ENCODE peak calls at places on chromosomes 7 and 10, in five cellular contexts. F is fibroblast of the aortic adventitia, N is Calu3, J is astrocyte of the spinal cord, M is hepatocyte. B is an unnamed sample.

GRCh38 chr7:151804756-151805503 is 72.0 kb downstream of the PRKAG2 start:
- DNase-seq in M (no peak), J (no peak), F (no peak), N (no peak), B (no peak)

GRCh38 chr7:74579800-74580685 is 77.5 kb upstream of the GTF2I start:
- DNase-seq in F (peak), M (peak), J (no peak), N (peak), B (peak)

GRCh38 chr7:41103331-41103730 is 599.6 kb downstream of the INHBA start:
- DNase-seq in F (peak), M (no peak), J (no peak), N (no peak), B (no peak)

GRCh38 chr10:92740762-92741161 is 51.0 kb downstream of the HHEX start:
- DNase-seq in J (no peak), M (no peak), N (no peak), F (peak), B (no peak)

GRCh38 chr10:104589871-104590270 is 51.2 kb upstream of the SORCS3 start:
- DNase-seq in F (no peak), M (no peak), J (peak), N (no peak), B (peak)

GRCh38 chr10:100569687-100570517 is 34.2 kb downstream of the HIF1AN start:
- DNase-seq in N (no peak), M (no peak), F (no peak), J (no peak), B (no peak)

GRCh38 chr7:139737221-139738100 is 40.3 kb downstream of the HIPK2 start:
- DNase-seq in F (peak), J (peak), M (no peak), N (no peak), B (no peak)

GRCh38 chr7:51639661-51640340 is 323.2 kb upstream of the COBL start:
- DNase-seq in J (peak), F (no peak), N (no peak), M (no peak), B (no peak)

GRCh38 chr7:78479348-78479747 is 680.8 kb downstream of the PHTF2 start:
- DNase-seq in M (no peak), F (no peak), J (no peak), N (no peak), B (peak)

GRCh38 chr7:50851451-50851850 is 68.8 kb upstream of the GRB10 start:
- DNase-seq in N (peak), M (no peak), J (peak), F (peak), B (no peak)

GRCh38 chr7:50793115-50793946 is 10.6 kb upstream of the GRB10 start:
- DNase-seq in F (peak), N (peak), M (peak), J (peak), B (peak)

GRCh38 chr10:73893386-73893785 is 17.5 kb upstream of the PLAU start:
- DNase-seq in J (no peak), F (no peak), N (no peak), M (no peak), B (no peak)

GRCh38 chr10:125707852-125708468 is 11.5 kb upstream of the EDRF1 start:
- DNase-seq in N (no peak), F (peak), M (peak), J (peak), B (peak)

GRCh38 chr7:119351320-119351719 is 921.7 kb upstream of the KCND2 start:
- DNase-seq in J (no peak), N (no peak), M (no peak), F (no peak), B (no peak)

GRCh38 chr7:130721486-130722277 is 12.3 kb downstream of the KLF14 start:
- DNase-seq in M (peak), F (peak), J (peak), N (peak), B (peak)

GRCh38 chr7:106065560-106066500 is 46.3 kb downstream of the SYPL1 start:
- DNase-seq in F (no peak), N (no peak), J (peak), M (no peak), B (no peak)

GRCh38 chr7:5636914-5637313 is 144.5 kb downstream of the RNF216 start:
- DNase-seq in J (peak), N (no peak), M (peak), F (peak), B (no peak)

GRCh38 chr7:77727936-77728701 is 31.9 kb downstream of the RSBN1L start:
- DNase-seq in M (peak), J (peak), F (peak), N (no peak), B (peak)

GRCh38 chr10:47370878-47371277 is 13.2 kb downstream of the ZNF488 start:
- DNase-seq in N (no peak), M (no peak), J (no peak), F (no peak), B (no peak)

GRCh38 chr7:47373871-47374451 is 207.9 kb downstream of the TNS3 start:
- DNase-seq in J (no peak), N (no peak), M (no peak), F (no peak), B (no peak)

GRCh38 chr10:58385784-58386112 is 538 bp downstream of the TFAM start:
- DNase-seq in F (peak), N (peak), J (peak), M (peak), B (peak)

GRCh38 chr10:15305634-15306033 is 65.5 kb downstream of the FAM171A1 start:
- DNase-seq in J (no peak), N (no peak), F (no peak), M (no peak), B (no peak)

GRCh38 chr10:74332398-74332797 is 181.4 kb downstream of the ADK start:
- DNase-seq in M (no peak), J (peak), N (no peak), F (peak), B (no peak)

GRCh38 chr10:31004611-31005193 is 27.0 kb downstream of the ZNF438 start:
- DNase-seq in J (peak), M (no peak), F (peak), N (no peak), B (no peak)

GRCh38 chr10:97400665-97401454 is at the start of gene RRP12:
- DNase-seq in N (peak), F (peak), J (peak), M (peak), B (peak)

GRCh38 chr7:24781106-24781505 is 23.8 kb upstream of the GSDME start:
- DNase-seq in M (no peak), F (no peak), N (no peak), J (no peak), B (no peak)

GRCh38 chr7:18976715-18977466 is 140.5 kb downstream of the TWIST1 start:
- DNase-seq in N (no peak), J (no peak), F (no peak), M (no peak), B (peak)

GRCh38 chr7:111919690-111920179 is 286.5 kb downstream of the DOCK4 start:
- DNase-seq in N (no peak), F (peak), M (no peak), J (peak), B (no peak)

GRCh38 chr7:17302575-17303142 is 4.2 kb downstream of the AHR start:
- DNase-seq in F (peak), M (peak), N (no peak), J (peak), B (peak)

GRCh38 chr7:35436452-35436851 is 182.6 kb upstream of the TBX20 start:
- DNase-seq in F (no peak), J (no peak), N (no peak), M (no peak), B (no peak)

GRCh38 chr7:98821348-98821747 is 48.5 kb downstream of the TMEM130 start:
- DNase-seq in M (no peak), N (no peak), J (no peak), F (no peak), B (no peak)

GRCh38 chr10:14653271-14654161 is 121.2 kb downstream of the FAM107B start:
- DNase-seq in J (peak), N (peak), F (peak), M (peak), B (no peak)

GRCh38 chr10:87761892-87762291 is 56.1 kb downstream of the ATAD1 start:
- DNase-seq in M (peak), J (peak), F (peak), N (peak), B (peak)

GRCh38 chr10:54985732-54986131 is 184.7 kb upstream of the PCDH15 start:
- DNase-seq in J (peak), N (no peak), F (no peak), M (peak), B (peak)

DNA sequence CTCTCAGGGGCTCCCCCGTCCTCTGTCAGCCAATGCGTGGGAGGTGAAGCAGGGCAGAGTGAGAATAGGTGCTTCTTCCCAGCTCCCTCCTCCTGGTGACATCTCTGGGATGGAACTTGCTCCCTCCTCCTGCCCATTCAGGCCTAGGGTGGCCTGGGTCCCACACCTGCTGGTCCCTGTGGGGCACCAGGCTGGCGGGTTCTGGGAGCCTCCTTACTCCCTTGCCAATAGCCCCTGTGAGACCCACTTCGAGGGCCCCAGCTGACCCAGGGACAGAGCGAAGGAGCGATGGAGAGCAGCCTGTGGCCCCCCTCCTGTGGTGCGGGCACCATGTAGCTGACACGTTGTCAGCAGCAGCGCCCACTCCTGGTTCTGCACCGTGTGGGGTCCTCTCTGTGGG is 512.6 kb downstream of the GLRX3 start:
- DNase-seq in M (no peak), J (no peak), N (no peak), F (no peak), B (no peak)
- TF ChIP-seq CTCF in M (no peak), J (no peak), N (no peak), F (no peak), B (no peak)

GRCh38 chr7:132154248-132154647 is 422.0 kb downstream of the PLXNA4 start:
- DNase-seq in N (no peak), F (no peak), J (no peak), M (no peak), B (no peak)
- TF ChIP-seq CTCF in N (no peak), F (no peak), J (no peak), M (no peak), B (no peak)

DNA sequence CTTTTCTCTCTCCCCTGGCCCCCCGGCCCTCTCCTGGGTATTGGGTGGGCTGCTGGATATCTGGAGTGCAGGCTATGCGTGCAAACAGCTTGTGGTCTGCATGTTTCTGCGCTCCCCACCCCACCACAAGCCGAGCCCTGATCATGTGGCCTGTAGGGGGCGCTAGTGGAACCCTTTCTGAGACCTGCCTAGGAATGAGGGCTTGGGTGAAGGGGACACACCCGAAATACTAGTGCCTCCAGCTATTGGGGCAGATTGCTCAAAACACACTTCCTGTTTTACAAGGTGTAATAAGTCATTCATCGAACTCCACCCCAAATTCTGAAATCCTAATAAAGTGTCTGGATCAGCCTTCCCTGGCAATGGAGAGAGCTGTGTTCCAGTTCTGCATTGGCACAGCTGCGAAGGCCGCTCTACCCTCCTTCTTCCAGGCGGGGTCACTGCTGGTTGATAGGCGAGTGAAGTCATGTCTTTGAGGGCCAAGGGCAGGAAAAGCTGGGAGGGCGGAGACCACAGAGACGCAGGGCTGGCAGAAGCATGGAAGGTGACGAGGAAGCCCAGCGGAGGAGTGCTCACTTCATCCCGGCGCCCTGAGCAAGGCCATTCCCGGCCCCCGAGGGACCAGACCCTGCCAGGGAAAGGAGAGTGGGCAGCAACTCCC is 19.8 kb upstream of the PRRT4 start:
- DNase-seq in J (no peak), F (peak), M (no peak), N (no peak), B (peak)
- TF ChIP-seq CTCF in J (peak), F (peak), M (peak), N (peak), B (peak)

GRCh38 chr7:23685770-23686169 is 5.8 kb downstream of the FAM221A start:
- DNase-seq in N (peak), F (peak), J (peak), M (no peak), B (no peak)

GRCh38 chr7:23680417-23681405 is 712 bp downstream of the FAM221A start:
- DNase-seq in M (peak), F (peak), J (peak), N (peak), B (peak)

GRCh38 chr7:23679898-23680416 is at the start of gene FAM221A:
- DNase-seq in F (peak), N (peak), J (peak), M (peak), B (peak)
- TF ChIP-seq CTCF in F (peak), N (peak), J (peak), M (peak), B (peak)

GRCh38 chr7:127153315-127153714 is 99.4 kb downstream of the GRM8 start:
- DNase-seq in N (no peak), J (no peak), M (no peak), F (no peak), B (no peak)

GRCh38 chr7:127154101-127154500 is 98.6 kb downstream of the GRM8 start:
- DNase-seq in F (no peak), M (no peak), J (no peak), N (no peak), B (no peak)

GRCh38 chr7:127154958-127155357 is 97.8 kb downstream of the GRM8 start:
- DNase-seq in M (no peak), N (no peak), F (no peak), J (no peak), B (no peak)

GRCh38 chr7:127158659-127159058 is 94.1 kb downstream of the GRM8 start:
- DNase-seq in F (no peak), M (no peak), N (no peak), J (no peak), B (peak)
- TF ChIP-seq CTCF in F (no peak), M (no peak), N (peak), J (no peak), B (no peak)

DNA sequence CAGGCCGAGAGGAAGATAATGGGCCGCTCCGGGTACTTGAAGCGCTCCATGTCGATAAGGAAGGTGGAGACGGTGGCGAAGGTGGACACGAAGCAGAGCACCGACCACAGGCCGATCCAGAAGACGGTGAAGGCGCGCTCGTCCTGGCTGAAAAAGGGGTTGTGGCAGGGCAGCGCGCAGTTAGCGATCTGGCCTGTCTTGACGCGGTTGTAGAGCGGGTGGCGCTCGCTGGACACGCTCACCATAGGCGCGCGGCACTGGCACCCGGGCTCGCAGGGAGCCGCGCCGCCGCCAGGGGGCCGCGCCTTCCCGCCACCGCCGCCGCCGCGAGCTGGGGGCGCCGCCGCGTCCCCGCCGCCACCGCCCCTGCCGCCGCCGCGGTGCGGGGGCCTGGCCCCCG is 1.6 kb downstream of the FZD8 start:
- DNase-seq in J (peak), F (peak), N (peak), M (peak), B (peak)
- TF ChIP-seq CTCF in J (peak), F (peak), N (peak), M (peak), B (peak)

B was measured in cardiac muscle cell.